ENCODE peak calls at places on chromosome 1, in eight cellular contexts. Z, N, M, T, B, W, Y and F are unnamed samples.

GRCh38 chr1:58768332-58768731 is 15.5 kb downstream of the JUN start:
- DNase-seq in Z (no peak), N (no peak), M (no peak), T (no peak), B (no peak), W (no peak), Y (no peak), F (no peak)

GRCh38 chr1:234139966-234140365 is 233.3 kb upstream of the COA6 start:
- DNase-seq in Z (peak), N (no peak), M (no peak), T (no peak), B (no peak), W (no peak), Y (no peak), F (no peak)

GRCh38 chr1:230157409-230158390 is 90.7 kb downstream of the GALNT2 start:
- DNase-seq in Z (no peak), N (no peak), M (no peak), T (no peak), B (no peak), W (peak), Y (no peak), F (no peak)

GRCh38 chr1:207282049-207282448 is 39.4 kb upstream of the CD55 start:
- DNase-seq in Z (peak), N (no peak), M (no peak), T (no peak), B (no peak), W (no peak), Y (no peak), F (no peak)

GRCh38 chr1:19369396-19370090 is 57.4 kb downstream of the SLC66A1 start:
- DNase-seq in Z (no peak), N (no peak), M (no peak), T (peak), B (no peak), W (no peak), Y (no peak), F (no peak)

GRCh38 chr1:207920481-207921050 is 9.6 kb upstream of the CD34 start:
- DNase-seq in Z (no peak), N (no peak), M (no peak), T (no peak), B (no peak), W (no peak), Y (no peak), F (no peak)

GRCh38 chr1:177228721-177229088 is 57.9 kb downstream of the BRINP2 start:
- DNase-seq in Z (no peak), N (no peak), M (no peak), T (no peak), B (no peak), W (no peak), Y (no peak), F (no peak)

GRCh38 chr1:204746838-204747442 is 61.4 kb upstream of the LRRN2 start:
- DNase-seq in Z (peak), N (no peak), M (peak), T (no peak), B (peak), W (peak), Y (no peak), F (peak)

GRCh38 chr1:161226320-161226711 is 456 bp downstream of the TOMM40L start:
- DNase-seq in Z (no peak), N (no peak), M (no peak), T (no peak), B (no peak), W (peak), Y (no peak), F (no peak)

GRCh38 chr1:192168964-192169363 is 10.7 kb downstream of the RGS18 start:
- DNase-seq in Z (no peak), N (no peak), M (no peak), T (no peak), B (no peak), W (no peak), Y (no peak), F (no peak)

GRCh38 chr1:234775477-234776246 is 165.7 kb upstream of the IRF2BP2 start:
- DNase-seq in Z (no peak), N (no peak), M (no peak), T (peak), B (no peak), W (no peak), Y (no peak), F (no peak)

GRCh38 chr1:168454211-168454815 is 89.5 kb downstream of the XCL2 start:
- DNase-seq in Z (no peak), N (no peak), M (no peak), T (no peak), B (no peak), W (no peak), Y (no peak), F (no peak)

GRCh38 chr1:170309389-170310013 is 163.7 kb downstream of the NTMT2 start:
- DNase-seq in Z (peak), N (no peak), M (no peak), T (no peak), B (no peak), W (no peak), Y (peak), F (no peak)